ENCODE peak calls at places on chromosomes 12 and 14, in seven cellular contexts. M, O, N, C, I, G and B are unnamed samples.
A peak's percentile ranks its signal among the peaks of the same experiment; 100 is the strongest.

GRCh38 chr14:36553650-36554260 is 28.7 kb downstream of the NKX2-8 start:
- DNase-seq in M (no peak), O (no peak), N (peak; percentile 65), C (peak; percentile 57), I (peak; percentile 68), G (peak; percentile 14), B (no peak)

GRCh38 chr12:34599530-34600513 is 577.5 kb downstream of the ALG10 start:
- DNase-seq in M (no peak), O (peak; percentile 52), N (no peak), C (no peak), I (no peak), G (no peak), B (no peak)

GRCh38 chr14:103204852-103205540 is 81.7 kb downstream of the TNFAIP2 start:
- DNase-seq in M (no peak), O (no peak), N (no peak), C (no peak), I (peak; percentile 41), G (no peak), B (no peak)

GRCh38 chr12:73623421-73623820 is 914.2 kb upstream of the ATXN7L3B start:
- DNase-seq in M (no peak), O (no peak), N (no peak), C (no peak), I (no peak), G (no peak), B (no peak)

GRCh38 chr14:52068741-52069616 is at the start of gene NID2:
- DNase-seq in M (peak; percentile 82), O (peak; percentile 90), N (peak; percentile 20), C (peak; percentile 95), I (peak; percentile 97), G (peak; percentile 4), B (no peak)

GRCh38 chr12:72602616-72603015 is 330.4 kb downstream of the TRHDE start:
- DNase-seq in M (no peak), O (no peak), N (no peak), C (peak; percentile 14), I (no peak), G (no peak), B (no peak)

GRCh38 chr12:34163443-34163842 is 141.1 kb downstream of the ALG10 start:
- DNase-seq in M (no peak), O (no peak), N (no peak), C (no peak), I (no peak), G (no peak), B (no peak)

GRCh38 chr12:88172844-88173407 is 30.8 kb downstream of the TMTC3 start:
- DNase-seq in M (no peak), O (no peak), N (no peak), C (peak; percentile 37), I (peak; percentile 52), G (no peak), B (no peak)

GRCh38 chr12:49223122-49223521 is 34.2 kb upstream of the TUBA1A start:
- DNase-seq in M (no peak), O (peak; percentile 31), N (no peak), C (no peak), I (no peak), G (no peak), B (no peak)

GRCh38 chr12:111643428-111643826 is 42.3 kb downstream of the BRAP start:
- DNase-seq in M (peak; percentile 53), O (no peak), N (no peak), C (peak; percentile 76), I (peak; percentile 28), G (no peak), B (no peak)

GRCh38 chr12:56257491-56258067 is 605 bp downstream of the ANKRD52 start:
- DNase-seq in M (no peak), O (no peak), N (peak; percentile 36), C (peak; percentile 39), I (peak; percentile 27), G (no peak), B (no peak)

GRCh38 chr14:71290960-71291466 is 383.8 kb downstream of the PCNX1 start:
- DNase-seq in M (peak; percentile 10), O (no peak), N (peak; percentile 31), C (peak; percentile 90), I (peak; percentile 92), G (peak; percentile 28), B (no peak)

GRCh38 chr12:15050664-15051063 is 77.8 kb downstream of the PDE6H start:
- DNase-seq in M (no peak), O (no peak), N (no peak), C (peak; percentile 25), I (no peak), G (peak; percentile 12), B (no peak)

GRCh38 chr14:60102389-60102788 is 10.7 kb downstream of the PCNX4 start:
- DNase-seq in M (no peak), O (no peak), N (no peak), C (peak; percentile 83), I (peak; percentile 91), G (no peak), B (no peak)

GRCh38 chr12:93442411-93443340 is 929 bp upstream of the UBE2N start:
- DNase-seq in M (no peak), O (no peak), N (no peak), C (no peak), I (no peak), G (no peak), B (no peak)

GRCh38 chr14:68599896-68600620 is 192.8 kb downstream of the ZFP36L1 start:
- DNase-seq in M (no peak), O (peak; percentile 31), N (no peak), C (no peak), I (no peak), G (no peak), B (no peak)

GRCh38 chr14:81772391-81772790 is 238.7 kb upstream of the SEL1L start:
- DNase-seq in M (no peak), O (no peak), N (no peak), C (no peak), I (no peak), G (peak; percentile 77), B (no peak)

DNA sequence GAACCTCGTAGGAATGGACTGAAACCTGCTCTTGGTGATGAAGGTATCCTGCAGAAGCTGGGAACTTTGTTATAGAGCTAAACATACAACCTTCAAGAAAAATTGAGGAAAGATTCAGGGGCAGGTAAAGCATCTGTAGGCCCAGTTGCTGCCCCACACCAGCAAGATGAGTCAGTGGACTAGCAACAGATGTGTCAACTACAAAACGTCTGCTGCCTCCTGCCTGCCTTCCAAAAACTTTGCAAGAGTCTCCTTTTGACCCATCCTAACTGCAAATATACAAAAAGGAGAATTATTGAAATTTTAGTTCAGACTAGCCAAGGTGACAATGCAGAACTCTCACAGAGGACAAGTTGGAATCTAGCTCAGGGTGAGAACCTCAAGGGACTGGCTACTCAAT is 60.9 kb upstream of the TMTC1 start:
- DNase-seq in M (no peak), O (no peak), N (no peak), C (no peak), I (peak; percentile 54), G (no peak), B (no peak)
- TF ChIP-seq CTCF in M (no peak), O (no peak), N (no peak), C (no peak), I (peak; percentile 19), G (no peak), B (no peak)

DNA sequence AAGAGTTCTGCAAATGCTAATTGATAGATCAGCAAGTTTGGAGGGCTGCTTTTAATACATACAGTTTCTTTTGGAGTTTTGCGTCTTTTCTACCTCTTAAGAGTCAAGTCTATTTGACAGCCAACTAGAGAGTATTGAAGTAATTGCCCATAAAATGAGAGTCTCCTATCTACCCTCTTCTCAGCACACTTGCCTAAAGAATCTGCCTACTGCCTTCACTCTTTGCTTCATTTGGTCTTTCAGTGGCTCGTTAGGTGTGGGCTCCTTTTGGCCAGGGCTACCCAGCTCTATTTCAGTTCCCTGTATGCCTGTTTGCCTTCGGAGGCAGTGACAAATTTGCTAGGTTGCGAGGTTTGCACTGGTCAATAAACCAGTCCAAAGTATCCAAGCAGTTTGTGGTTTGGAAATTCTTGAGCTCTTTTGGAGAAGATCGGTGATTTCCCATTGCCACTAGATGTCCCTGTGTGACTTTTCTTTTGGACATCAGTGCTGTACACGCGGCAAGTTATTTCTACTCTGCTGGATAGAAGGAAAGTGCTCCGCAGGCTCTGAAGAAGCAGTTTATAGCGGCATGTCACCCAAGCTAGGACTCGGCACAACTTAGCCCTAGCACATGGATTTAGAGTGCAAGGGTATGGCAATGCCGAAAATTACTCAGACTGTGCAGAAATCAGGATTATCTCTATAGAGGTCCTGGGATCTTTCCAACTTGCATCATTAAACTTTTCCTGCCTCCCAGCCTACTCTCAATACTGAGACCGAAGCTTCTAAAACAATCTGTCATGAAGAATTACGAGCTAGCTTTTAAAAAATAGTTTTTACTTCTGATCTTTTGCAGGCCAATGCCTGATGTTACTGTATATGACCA is 38.6 kb downstream of the MGST1 start:
- DNase-seq in M (peak; percentile 23), O (no peak), N (peak; percentile 88), C (peak; percentile 73), I (peak; percentile 79), G (peak; percentile 18), B (no peak)
- TF ChIP-seq CTCF in M (no peak), O (peak; percentile 6), N (peak; percentile 91), C (peak; percentile 52), I (peak; percentile 47), G (no peak), B (no peak)

GRCh38 chr12:8559676-8560075 is 19.0 kb upstream of the CLEC4E start:
- DNase-seq in M (no peak), O (no peak), N (no peak), C (no peak), I (no peak), G (no peak), B (no peak)

GRCh38 chr12:8560986-8561385 is 20.3 kb upstream of the CLEC4E start:
- DNase-seq in M (no peak), O (no peak), N (no peak), C (no peak), I (no peak), G (no peak), B (no peak)

GRCh38 chr12:8563383-8563782 is 22.7 kb upstream of the CLEC4E start:
- DNase-seq in M (no peak), O (no peak), N (no peak), C (no peak), I (no peak), G (no peak), B (no peak)

GRCh38 chr12:8564656-8565055 is 24.0 kb upstream of the CLEC4E start:
- DNase-seq in M (no peak), O (no peak), N (no peak), C (no peak), I (no peak), G (no peak), B (no peak)

GRCh38 chr12:8562310-8562709 is 21.6 kb upstream of the CLEC4E start:
- DNase-seq in M (no peak), O (no peak), N (no peak), C (no peak), I (no peak), G (no peak), B (no peak)
- TF ChIP-seq CTCF in M (no peak), O (no peak), N (peak; percentile 10), C (no peak), I (no peak), G (no peak), B (no peak)

DNA sequence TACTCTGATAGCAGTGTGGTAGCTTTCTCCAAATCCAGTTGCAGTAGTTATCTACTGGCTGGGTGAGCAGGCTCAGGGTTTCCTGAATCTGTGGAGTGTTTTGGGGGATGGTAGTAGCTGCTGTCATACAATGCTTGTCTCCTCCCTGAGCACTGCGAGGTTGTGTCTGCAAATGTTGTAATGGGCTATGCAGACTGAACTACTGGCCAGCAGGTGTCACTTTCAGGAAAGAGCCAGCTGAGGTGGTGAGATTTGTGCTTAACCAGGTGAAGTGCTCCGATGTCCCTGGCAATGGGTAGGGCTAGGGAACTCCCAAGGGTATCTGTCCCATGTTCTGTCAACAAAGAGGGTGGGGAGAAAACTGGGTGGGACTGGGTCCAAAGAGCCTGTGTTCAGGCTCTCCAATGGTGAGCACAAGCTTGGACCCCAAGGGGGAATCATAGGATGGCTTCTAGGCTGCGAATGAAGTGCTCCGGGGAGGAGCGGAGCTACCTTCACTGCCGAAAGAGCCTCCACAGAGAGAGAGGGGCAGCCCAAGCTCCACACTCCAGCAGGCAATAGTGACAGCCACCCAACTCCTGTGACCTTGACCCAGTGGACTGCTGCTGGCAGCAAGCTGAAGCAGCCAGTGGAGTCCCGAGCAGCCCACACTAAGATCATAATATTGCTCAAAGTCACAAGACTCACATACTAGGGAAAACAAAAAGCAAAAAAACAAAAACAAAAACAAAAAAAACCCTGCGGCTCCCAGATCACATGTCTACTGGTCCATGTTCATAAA is 1324.0 kb upstream of the USP15 start:
- DNase-seq in M (no peak), O (no peak), N (peak; percentile 3), C (no peak), I (no peak), G (no peak), B (no peak)
- TF ChIP-seq CTCF in M (no peak), O (no peak), N (no peak), C (no peak), I (no peak), G (no peak), B (no peak)